ENCODE peak calls at places on chromosomes 13 and 19, in ten cellular contexts. Z is skeletal muscle cell, D is GM23248, I is ascending aorta, G is astrocyte, E is astrocyte of the cerebellum, P is dorsolateral prefrontal cortex, S is right lobe of liver, C is psoas muscle, U is uterus. N is an unnamed sample.

GRCh38 chr19:5436101-5436947 is 18.9 kb upstream of the ZNRF4 start:
- DNase-seq in Z (no peak), D (peak), I (no peak), G (peak), E (peak), P (peak), S (no peak), C (no peak), U (no peak), N (no peak)

GRCh38 chr13:111924676-111925075 is 142.3 kb upstream of the SOX1 start:
- DNase-seq in Z (no peak), D (no peak), I (no peak), G (no peak), E (no peak), P (no peak), S (no peak), C (no peak), U (no peak), N (no peak)

GRCh38 chr19:1923319-1923718 is 17.7 kb upstream of the CSNK1G2 start:
- DNase-seq in Z (no peak), D (no peak), I (no peak), G (no peak), E (no peak), P (no peak), S (no peak), C (no peak), U (no peak), N (no peak)

GRCh38 chr13:99062593-99062992 is 84.7 kb upstream of the DOCK9 start:
- DNase-seq in Z (peak), D (peak), I (no peak), G (peak), E (peak), P (peak), S (no peak), C (peak), U (peak), N (peak)

GRCh38 chr13:33340631-33341030 is 55.1 kb upstream of the STARD13 start:
- DNase-seq in Z (no peak), D (peak), I (no peak), G (no peak), E (no peak), P (no peak), S (no peak), C (no peak), U (no peak), N (no peak)

GRCh38 chr13:41858783-41859182 is 102.1 kb downstream of the VWA8 start:
- DNase-seq in Z (no peak), D (no peak), I (no peak), G (no peak), E (no peak), P (no peak), S (no peak), C (no peak), U (no peak), N (no peak)

GRCh38 chr13:97568850-97569249 is 134.9 kb downstream of the RAP2A start:
- DNase-seq in Z (no peak), D (no peak), I (no peak), G (no peak), E (no peak), P (no peak), S (peak), C (no peak), U (no peak), N (no peak)

GRCh38 chr13:112072531-112073244 is 5.7 kb downstream of the SOX1 start:
- DNase-seq in Z (no peak), D (no peak), I (no peak), G (no peak), E (no peak), P (no peak), S (no peak), C (no peak), U (no peak), N (no peak)

GRCh38 chr13:101634142-101634541 is 181.7 kb downstream of the ITGBL1 start:
- DNase-seq in Z (no peak), D (no peak), I (no peak), G (no peak), E (no peak), P (no peak), S (no peak), C (no peak), U (no peak), N (no peak)

GRCh38 chr13:110108348-110109139 is 198.4 kb downstream of the COL4A1 start:
- DNase-seq in Z (peak), D (peak), I (peak), G (peak), E (peak), P (peak), S (peak), C (peak), U (peak), N (no peak)

GRCh38 chr13:56864451-56864850 is 276.3 kb upstream of the PRR20A start:
- DNase-seq in Z (no peak), D (no peak), I (no peak), G (peak), E (no peak), P (no peak), S (no peak), C (no peak), U (no peak), N (no peak)

GRCh38 chr19:18301718-18302111 is 20.3 kb upstream of the JUND start:
- DNase-seq in Z (no peak), D (peak), I (no peak), G (no peak), E (no peak), P (no peak), S (no peak), C (no peak), U (peak), N (no peak)

GRCh38 chr13:100588350-100589177 is at the start of gene GGACT:
- DNase-seq in Z (no peak), D (peak), I (peak), G (peak), E (no peak), P (peak), S (peak), C (peak), U (peak), N (peak)

GRCh38 chr19:57841364-57841763 is 8.3 kb upstream of the ZNF587 start:
- DNase-seq in Z (no peak), D (peak), I (no peak), G (no peak), E (no peak), P (no peak), S (no peak), C (no peak), U (no peak), N (no peak)

GRCh38 chr19:41541990-41542584 is 33.9 kb upstream of the CEACAM21 start:
- DNase-seq in Z (no peak), D (peak), I (peak), G (no peak), E (no peak), P (no peak), S (peak), C (peak), U (no peak), N (no peak)

GRCh38 chr13:44932850-44933251 is 56.4 kb downstream of the NUFIP1 start:
- DNase-seq in Z (no peak), D (peak), I (no peak), G (peak), E (no peak), P (no peak), S (peak), C (no peak), U (no peak), N (no peak)

GRCh38 chr19:6264077-6264445 is 15.7 kb downstream of the MLLT1 start:
- DNase-seq in Z (peak), D (no peak), I (no peak), G (no peak), E (no peak), P (no peak), S (peak), C (no peak), U (no peak), N (no peak)

GRCh38 chr19:14430712-14431111 is 2.4 kb upstream of the PKN1 start:
- DNase-seq in Z (no peak), D (no peak), I (no peak), G (no peak), E (no peak), P (no peak), S (no peak), C (no peak), U (no peak), N (no peak)

GRCh38 chr19:17266975-17267788 is at the start of gene BABAM1:
- DNase-seq in Z (peak), D (peak), I (peak), G (peak), E (peak), P (peak), S (peak), C (peak), U (peak), N (peak)

GRCh38 chr13:29434217-29434940 is 161.1 kb downstream of the SLC7A1 start:
- DNase-seq in Z (no peak), D (no peak), I (no peak), G (no peak), E (no peak), P (no peak), S (no peak), C (no peak), U (no peak), N (no peak)

GRCh38 chr19:1780272-1780957 is 27.1 kb downstream of the ONECUT3 start:
- DNase-seq in Z (no peak), D (peak), I (no peak), G (no peak), E (no peak), P (no peak), S (no peak), C (no peak), U (no peak), N (peak)

GRCh38 chr13:30442854-30443379 is 20.6 kb downstream of the UBE2L5 start:
- DNase-seq in Z (no peak), D (no peak), I (no peak), G (no peak), E (no peak), P (no peak), S (no peak), C (no peak), U (no peak), N (no peak)
- H3K4me3 ChIP-seq in Z (no peak), D (no peak), I (no peak), G (no peak), E (no peak), P (no peak), S (no peak), C (no peak), U (no peak), N (no peak)

GRCh38 chr19:11927227-11927626 is 2.3 kb downstream of the ZNF700 start:
- DNase-seq in Z (no peak), D (no peak), I (no peak), G (no peak), E (no peak), P (no peak), S (no peak), C (no peak), U (no peak), N (no peak)
- H3K4me3 ChIP-seq in Z (no peak), D (no peak), I (no peak), G (no peak), E (no peak), P (no peak), S (no peak), C (no peak), U (no peak), N (no peak)

DNA sequence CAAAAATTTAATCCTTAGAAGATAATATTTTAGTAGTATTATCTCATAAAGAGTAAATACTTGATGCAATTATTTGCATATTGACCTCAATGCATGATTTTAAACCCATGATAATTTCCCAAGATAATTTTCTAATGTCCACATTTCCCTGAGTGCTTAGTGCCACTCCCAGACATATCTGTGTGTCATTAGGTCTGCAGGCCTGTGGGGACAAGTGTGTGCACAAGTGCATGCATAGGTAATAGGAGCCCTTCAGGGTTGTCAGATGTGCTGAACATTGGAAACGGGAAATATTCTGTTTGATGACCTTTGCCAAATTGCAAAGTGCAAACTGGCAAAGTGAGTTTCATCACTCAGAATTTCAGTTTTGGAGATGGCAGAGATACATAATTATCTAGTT is 369.9 kb downstream of the KLF5 start:
- DNase-seq in Z (no peak), D (no peak), I (no peak), G (no peak), E (no peak), P (no peak), S (no peak), C (no peak), U (no peak), N (no peak)
- H3K4me3 ChIP-seq in Z (no peak), D (no peak), I (no peak), G (no peak), E (no peak), P (no peak), S (no peak), C (no peak), U (no peak), N (no peak)

GRCh38 chr13:46660859-46661258 is 107.9 kb downstream of the LRCH1 start:
- DNase-seq in Z (no peak), D (no peak), I (no peak), G (no peak), E (no peak), P (no peak), S (no peak), C (no peak), U (no peak), N (no peak)

GRCh38 chr13:46662690-46663089 is 109.7 kb downstream of the LRCH1 start:
- DNase-seq in Z (no peak), D (no peak), I (no peak), G (no peak), E (no peak), P (no peak), S (no peak), C (no peak), U (no peak), N (no peak)

GRCh38 chr13:46660408-46660807 is 107.4 kb downstream of the LRCH1 start:
- DNase-seq in Z (no peak), D (no peak), I (no peak), G (no peak), E (no peak), P (no peak), S (no peak), C (no peak), U (no peak), N (no peak)

GRCh38 chr13:46656786-46657185 is 103.8 kb downstream of the LRCH1 start:
- DNase-seq in Z (no peak), D (no peak), I (no peak), G (no peak), E (no peak), P (no peak), S (no peak), C (no peak), U (no peak), N (no peak)

GRCh38 chr13:46659413-46660065 is 106.6 kb downstream of the LRCH1 start:
- DNase-seq in Z (no peak), D (no peak), I (no peak), G (no peak), E (no peak), P (no peak), S (no peak), C (no peak), U (no peak), N (no peak)
- H3K4me3 ChIP-seq in Z (no peak), D (no peak), I (no peak), G (no peak), E (no peak), P (no peak), S (no peak), C (no peak), U (no peak), N (peak)

GRCh38 chr19:54461201-54462071 is 2.1 kb downstream of the LENG9 start:
- DNase-seq in Z (no peak), D (no peak), I (peak), G (no peak), E (no peak), P (no peak), S (no peak), C (peak), U (no peak), N (peak)
- H3K4me3 ChIP-seq in Z (no peak), D (peak), I (no peak), G (no peak), E (no peak), P (no peak), S (no peak), C (no peak), U (no peak), N (peak)

DNA sequence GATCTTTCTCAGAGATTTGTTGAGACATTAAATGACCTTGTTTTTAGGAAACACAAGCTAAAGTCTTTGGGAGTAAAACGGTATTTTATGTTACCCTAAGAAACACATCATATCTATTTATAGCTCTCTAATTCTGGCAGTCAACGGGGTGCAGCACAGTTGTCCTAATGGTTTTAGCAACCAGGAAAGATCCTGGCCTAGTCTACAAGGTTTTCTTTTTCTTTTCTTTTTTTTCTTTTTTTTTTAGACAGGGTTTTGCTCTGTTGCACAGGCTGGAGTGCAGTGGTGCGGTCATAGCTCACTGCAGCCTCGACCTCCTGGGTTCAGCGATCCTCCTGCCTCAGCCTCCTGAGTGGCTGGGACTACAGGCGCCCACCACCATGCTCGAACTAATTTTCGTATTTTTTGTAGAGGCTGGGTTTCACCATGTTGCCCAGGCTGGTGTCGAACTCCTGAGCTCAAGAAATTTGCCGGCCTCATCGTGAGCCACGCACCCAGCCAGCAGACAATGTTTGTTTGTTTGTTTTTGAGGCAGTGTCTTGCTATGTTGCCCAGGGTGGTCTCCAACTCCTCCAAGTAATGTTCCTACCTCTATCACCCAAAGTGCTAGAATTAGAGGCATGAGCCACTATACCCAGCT is 759 bp upstream of the COX7A1 start:
- DNase-seq in Z (no peak), D (no peak), I (no peak), G (no peak), E (no peak), P (no peak), S (peak), C (no peak), U (no peak), N (no peak)
- H3K4me3 ChIP-seq in Z (no peak), D (peak), I (peak), G (no peak), E (no peak), P (peak), S (peak), C (peak), U (peak), N (peak)

GRCh38 chr13:91609353-91609752 is 210.9 kb downstream of the GPC5 start:
- DNase-seq in Z (peak), D (no peak), I (no peak), G (peak), E (peak), P (no peak), S (no peak), C (no peak), U (no peak), N (no peak)
- H3K4me3 ChIP-seq in Z (no peak), D (no peak), I (no peak), G (no peak), E (no peak), P (no peak), S (no peak), C (no peak), U (no peak), N (no peak)

GRCh38 chr13:74027161-74027779 is 106.9 kb downstream of the KLF12 start:
- DNase-seq in Z (no peak), D (no peak), I (no peak), G (no peak), E (no peak), P (no peak), S (no peak), C (no peak), U (no peak), N (no peak)
- H3K4me3 ChIP-seq in Z (no peak), D (no peak), I (no peak), G (no peak), E (no peak), P (no peak), S (no peak), C (no peak), U (no peak), N (no peak)

GRCh38 chr19:34904521-34904845 is 22.2 kb upstream of the ZNF30 start:
- DNase-seq in Z (no peak), D (no peak), I (no peak), G (no peak), E (no peak), P (no peak), S (no peak), C (no peak), U (no peak), N (no peak)
- H3K4me3 ChIP-seq in Z (no peak), D (no peak), I (no peak), G (no peak), E (no peak), P (no peak), S (no peak), C (no peak), U (no peak), N (no peak)

DNA sequence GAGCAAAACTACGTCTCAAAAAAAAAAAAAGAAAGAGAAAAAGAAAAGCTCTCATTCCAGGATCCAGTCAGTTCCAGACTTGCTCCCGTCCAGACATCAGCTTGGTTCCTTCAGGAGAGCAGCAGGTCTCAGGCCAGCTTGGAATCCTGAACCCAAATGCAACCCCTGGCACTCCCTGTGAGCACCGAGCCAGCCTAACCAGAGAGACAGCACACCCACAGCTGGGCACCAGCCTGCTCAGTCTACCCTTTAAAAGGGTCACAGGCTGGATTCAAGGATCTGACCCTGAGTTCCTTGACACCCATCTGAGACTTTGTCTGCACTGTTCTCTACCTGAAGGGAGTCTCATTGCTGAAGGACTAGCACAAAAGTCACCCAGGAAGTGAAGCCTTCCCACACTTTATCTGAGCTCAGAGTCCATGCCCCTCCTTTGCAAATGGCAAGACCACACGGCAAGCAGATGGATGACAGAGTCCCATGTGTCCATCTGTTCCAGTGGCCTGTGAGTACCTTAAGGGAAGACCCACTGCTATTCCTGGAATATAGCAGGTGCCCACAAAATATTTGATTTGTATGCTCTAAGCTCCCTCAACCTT is 1.4 kb downstream of the PEPD start:
- DNase-seq in Z (no peak), D (no peak), I (no peak), G (no peak), E (no peak), P (no peak), S (no peak), C (no peak), U (no peak), N (no peak)
- H3K4me3 ChIP-seq in Z (no peak), D (no peak), I (no peak), G (no peak), E (no peak), P (no peak), S (peak), C (peak), U (no peak), N (peak)

N was measured in kidney.